ENCODE peak calls at places on chromosomes 1 and 21, in seven cellular contexts. One of them, this sample, is unnamed.

GRCh38 chr1:185864889-185865288 is 130.7 kb downstream of the HMCN1 start:
- DNase-seq in PC-9: no peak
- DNase-seq in right lobe of liver: no peak
- DNase-seq in BE2C: no peak
- DNase-seq in ovary: no peak
- DNase-seq in SK-N-SH: no peak
- DNase-seq in HCT116: no peak
- DNase-seq in this sample: no peak

GRCh38 chr1:30518696-30519095 is 204.7 kb downstream of the MATN1 start:
- DNase-seq in PC-9: no peak
- DNase-seq in right lobe of liver: no peak
- DNase-seq in BE2C: no peak
- DNase-seq in ovary: no peak
- DNase-seq in SK-N-SH: no peak
- DNase-seq in HCT116: no peak
- DNase-seq in this sample: no peak

GRCh38 chr1:23616292-23616822 is 57.1 kb upstream of the ID3 start:
- DNase-seq in PC-9: no peak
- DNase-seq in right lobe of liver: no peak
- DNase-seq in BE2C: peak; percentile 18
- DNase-seq in ovary: no peak
- DNase-seq in SK-N-SH: no peak
- DNase-seq in HCT116: no peak
- DNase-seq in this sample: no peak

GRCh38 chr1:182143825-182144661 is 82.5 kb upstream of the ZNF648 start:
- DNase-seq in PC-9: no peak
- DNase-seq in right lobe of liver: peak; percentile 56
- DNase-seq in BE2C: no peak
- DNase-seq in ovary: peak; percentile 91
- DNase-seq in SK-N-SH: peak; percentile 29
- DNase-seq in HCT116: no peak
- DNase-seq in this sample: peak; percentile 16

GRCh38 chr1:32818804-32819541 is 1.5 kb downstream of the S100PBP start:
- DNase-seq in PC-9: no peak
- DNase-seq in right lobe of liver: no peak
- DNase-seq in BE2C: no peak
- DNase-seq in ovary: no peak
- DNase-seq in SK-N-SH: no peak
- DNase-seq in HCT116: no peak
- DNase-seq in this sample: no peak

GRCh38 chr1:41728403-41729202 is 190.1 kb downstream of the HIVEP3 start:
- DNase-seq in PC-9: no peak
- DNase-seq in right lobe of liver: no peak
- DNase-seq in BE2C: peak; percentile 14
- DNase-seq in ovary: no peak
- DNase-seq in SK-N-SH: peak; percentile 56
- DNase-seq in HCT116: no peak
- DNase-seq in this sample: no peak

GRCh38 chr1:61081637-61082335 is 575 bp upstream of the NFIA start:
- DNase-seq in PC-9: peak; percentile 55
- DNase-seq in right lobe of liver: peak; percentile 61
- DNase-seq in BE2C: peak; percentile 55
- DNase-seq in ovary: peak; percentile 51
- DNase-seq in SK-N-SH: peak; percentile 40
- DNase-seq in HCT116: no peak
- DNase-seq in this sample: peak; percentile 87

GRCh38 chr21:27422435-27422834 is 455.5 kb upstream of the ADAMTS5 start:
- DNase-seq in PC-9: no peak
- DNase-seq in right lobe of liver: no peak
- DNase-seq in BE2C: no peak
- DNase-seq in ovary: no peak
- DNase-seq in SK-N-SH: no peak
- DNase-seq in HCT116: no peak
- DNase-seq in this sample: no peak

GRCh38 chr1:70504176-70504820 is 93.2 kb downstream of the CTH start:
- DNase-seq in PC-9: no peak
- DNase-seq in right lobe of liver: no peak
- DNase-seq in BE2C: peak; percentile 21
- DNase-seq in ovary: no peak
- DNase-seq in SK-N-SH: peak; percentile 47
- DNase-seq in HCT116: no peak
- DNase-seq in this sample: no peak

GRCh38 chr1:9720785-9721605 is 69.5 kb downstream of the PIK3CD start:
- DNase-seq in PC-9: no peak
- DNase-seq in right lobe of liver: no peak
- DNase-seq in BE2C: no peak
- DNase-seq in ovary: no peak
- DNase-seq in SK-N-SH: no peak
- DNase-seq in HCT116: no peak
- DNase-seq in this sample: peak; percentile 61

GRCh38 chr1:9723068-9723805 is 71.7 kb downstream of the PIK3CD start:
- DNase-seq in PC-9: no peak
- DNase-seq in right lobe of liver: no peak
- DNase-seq in BE2C: no peak
- DNase-seq in ovary: no peak
- DNase-seq in SK-N-SH: no peak
- DNase-seq in HCT116: no peak
- DNase-seq in this sample: no peak

GRCh38 chr1:9723926-9724325 is 72.4 kb downstream of the PIK3CD start:
- DNase-seq in PC-9: no peak
- DNase-seq in right lobe of liver: no peak
- DNase-seq in BE2C: no peak
- DNase-seq in ovary: no peak
- DNase-seq in SK-N-SH: no peak
- DNase-seq in HCT116: no peak
- DNase-seq in this sample: peak; percentile 30

GRCh38 chr1:9721606-9722377 is 70.3 kb downstream of the PIK3CD start:
- DNase-seq in PC-9: no peak
- DNase-seq in right lobe of liver: no peak
- DNase-seq in BE2C: peak; percentile 55
- DNase-seq in ovary: no peak
- DNase-seq in SK-N-SH: peak; percentile 87
- DNase-seq in HCT116: no peak
- DNase-seq in this sample: peak; percentile 98

GRCh38 chr1:9722378-9722749 is 70.8 kb downstream of the PIK3CD start:
- DNase-seq in PC-9: no peak
- DNase-seq in right lobe of liver: no peak
- DNase-seq in BE2C: no peak
- DNase-seq in ovary: no peak
- DNase-seq in SK-N-SH: no peak
- DNase-seq in HCT116: no peak
- DNase-seq in this sample: peak; percentile 28
- H3K4me3 ChIP-seq in PC-9: no peak overlapping the region
- H3K4me3 ChIP-seq in right lobe of liver: no peak overlapping the region
- H3K4me3 ChIP-seq in BE2C: no peak overlapping the region
- H3K4me3 ChIP-seq in ovary: no peak overlapping the region
- H3K4me3 ChIP-seq in SK-N-SH: no peak overlapping the region
- H3K4me3 ChIP-seq in HCT116: no peak overlapping the region
- H3K4me3 ChIP-seq in this sample: no peak overlapping the region

DNA sequence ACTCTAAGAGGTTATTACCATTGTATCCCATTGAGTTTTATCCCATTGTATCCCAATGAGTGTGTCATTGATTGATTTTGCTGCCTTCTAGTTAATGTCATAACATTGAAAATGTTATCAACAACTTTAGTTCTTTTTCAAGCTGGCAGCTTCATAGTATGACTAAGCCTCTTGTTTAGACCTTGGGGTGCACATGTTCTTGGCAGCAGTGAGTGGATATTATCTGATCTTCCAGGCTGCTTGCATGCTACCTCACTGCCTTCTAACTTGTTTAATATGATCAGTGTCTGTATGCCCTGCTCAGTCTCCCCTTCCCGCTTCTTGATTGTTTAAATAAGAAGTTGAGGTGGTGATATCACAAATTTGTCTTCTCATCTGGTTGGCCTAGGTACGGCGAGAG is 24.6 kb downstream of the NTPCR start:
- DNase-seq in PC-9: no peak
- DNase-seq in right lobe of liver: no peak
- DNase-seq in BE2C: no peak
- DNase-seq in ovary: no peak
- DNase-seq in SK-N-SH: no peak
- DNase-seq in HCT116: no peak
- DNase-seq in this sample: no peak
- H3K36me3 ChIP-seq in PC-9: peaks cover 38% of the 10 kb centered on the region
- H3K36me3 ChIP-seq in right lobe of liver: peaks cover 23% of the 10 kb centered on the region
- H3K36me3 ChIP-seq in BE2C: peaks cover 54% of the 10 kb centered on the region
- H3K36me3 ChIP-seq in ovary: no peaks in the 10 kb centered on the region
- H3K36me3 ChIP-seq in SK-N-SH: peaks cover 47% of the 10 kb centered on the region
- H3K36me3 ChIP-seq in HCT116: peaks cover 23% of the 10 kb centered on the region
- H3K36me3 ChIP-seq in this sample: peaks cover 39% of the 10 kb centered on the region

GRCh38 chr1:115185351-115185750 is 96.0 kb upstream of the TSPAN2 start:
- DNase-seq in PC-9: no peak
- DNase-seq in right lobe of liver: no peak
- DNase-seq in BE2C: no peak
- DNase-seq in ovary: no peak
- DNase-seq in SK-N-SH: no peak
- DNase-seq in HCT116: no peak
- DNase-seq in this sample: no peak
- H3K4me3 ChIP-seq in PC-9: no peak overlapping the region
- H3K4me3 ChIP-seq in right lobe of liver: no peak overlapping the region
- H3K4me3 ChIP-seq in BE2C: no peak overlapping the region
- H3K4me3 ChIP-seq in ovary: no peak overlapping the region
- H3K4me3 ChIP-seq in SK-N-SH: no peak overlapping the region
- H3K4me3 ChIP-seq in HCT116: no peak overlapping the region
- H3K4me3 ChIP-seq in this sample: no peak overlapping the region

DNA sequence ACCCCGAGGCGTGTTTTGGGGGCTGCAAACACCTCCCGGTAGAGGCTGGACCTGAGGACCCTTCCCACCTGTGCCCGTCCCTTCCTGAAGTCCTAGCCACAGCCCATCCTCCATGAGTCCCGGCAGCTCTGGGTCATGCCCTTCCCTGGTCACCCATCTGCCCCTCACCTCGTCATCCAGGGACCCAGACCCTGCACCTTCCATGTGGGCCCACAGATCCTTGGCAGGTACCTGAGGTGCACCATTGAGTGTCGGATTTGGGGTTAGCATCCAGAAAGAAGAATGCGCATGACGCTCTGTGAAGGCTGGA is 6.8 kb downstream of the RNF187 start:
- DNase-seq in PC-9: no peak
- DNase-seq in right lobe of liver: no peak
- DNase-seq in BE2C: no peak
- DNase-seq in ovary: no peak
- DNase-seq in SK-N-SH: no peak
- DNase-seq in HCT116: no peak
- DNase-seq in this sample: no peak
- H3K36me3 ChIP-seq in PC-9: peaks cover 22% of the 10 kb centered on the region
- H3K36me3 ChIP-seq in right lobe of liver: peaks cover 30% of the 10 kb centered on the region
- H3K36me3 ChIP-seq in BE2C: peaks cover 2% of the 10 kb centered on the region
- H3K36me3 ChIP-seq in ovary: peaks cover 3% of the 10 kb centered on the region
- H3K36me3 ChIP-seq in SK-N-SH: peaks cover 23% of the 10 kb centered on the region
- H3K36me3 ChIP-seq in HCT116: peaks cover 22% of the 10 kb centered on the region
- H3K36me3 ChIP-seq in this sample: peaks cover 31% of the 10 kb centered on the region